ENCODE peak calls at places on chromosomes 4 and X, in eight cellular contexts. W is GM13976, T is cardiac muscle cell, J is body of pancreas, H is fibroblast of mammary gland, V is progenitor cell of endocrine pancreas, P is GM12878, U is neural progenitor cell. C is an unnamed sample.

GRCh38 chr4:185384877-185385465 is 10.8 kb downstream of the LRP2BP start:
- DNase-seq in W (no peak), T (no peak), J (no peak), H (peak; percentile 14), V (no peak), P (no peak), U (no peak), C (no peak)

GRCh38 chrX:34901761-34902160 is 40.8 kb upstream of the FAM47B start:
- DNase-seq in W (no peak), T (no peak), J (no peak), H (peak; percentile 72), V (no peak), P (no peak), U (no peak), C (no peak)

GRCh38 chr4:185849543-185850185 is 37.7 kb upstream of the SORBS2 start:
- DNase-seq in W (no peak), T (no peak), J (peak; percentile 54), H (peak; percentile 69), V (no peak), P (no peak), U (no peak), C (no peak)

GRCh38 chrX:150156615-150157014 is 206.5 kb upstream of the MAMLD1 start:
- DNase-seq in W (no peak), T (no peak), J (no peak), H (no peak), V (no peak), P (no peak), U (no peak), C (no peak)

GRCh38 chr4:179307297-179308136 is 1865.3 kb upstream of the AGA start:
- DNase-seq in W (peak; percentile 32), T (peak; percentile 56), J (peak; percentile 53), H (peak; percentile 16), V (peak; percentile 19), P (peak; percentile 1), U (peak; percentile 71), C (no peak)

GRCh38 chrX:21700289-21700688 is 42.2 kb upstream of the KLHL34 start:
- DNase-seq in W (no peak), T (no peak), J (no peak), H (no peak), V (no peak), P (no peak), U (no peak), C (no peak)

GRCh38 chr4:1242506-1243450 is 6.2 kb downstream of the CTBP1 start:
- DNase-seq in W (no peak), T (no peak), J (no peak), H (no peak), V (peak; percentile 7), P (no peak), U (no peak), C (no peak)

GRCh38 chrX:124986284-124986683 is 333.4 kb upstream of the TEX13C start:
- DNase-seq in W (no peak), T (no peak), J (no peak), H (no peak), V (no peak), P (no peak), U (no peak), C (no peak)

GRCh38 chr4:26229974-26230373 is 90.8 kb upstream of the RBPJ start:
- DNase-seq in W (no peak), T (no peak), J (no peak), H (no peak), V (no peak), P (no peak), U (no peak), C (no peak)

GRCh38 chr4:174255790-174256189 is 27.7 kb downstream of the FBXO8 start:
- DNase-seq in W (no peak), T (no peak), J (no peak), H (peak; percentile 67), V (no peak), P (no peak), U (no peak), C (no peak)

GRCh38 chr4:58061967-58062366 is 951.8 kb upstream of the IGFBP7 start:
- DNase-seq in W (no peak), T (no peak), J (no peak), H (no peak), V (no peak), P (no peak), U (peak; percentile 3), C (no peak)
- TF ChIP-seq CTCF in W (no peak), T (no peak), J (no peak), H (no peak), V (no peak), P (no peak), U (peak; percentile 27), C (no peak)

GRCh38 chr4:65670331-65671031 is at the start of gene EPHA5:
- DNase-seq in W (peak; percentile 19), T (peak; percentile 86), J (peak; percentile 66), H (peak; percentile 56), V (peak; percentile 42), P (no peak), U (peak; percentile 89), C (no peak)
- TF ChIP-seq CTCF in W (no peak), T (peak; percentile 17), J (peak; percentile 37), H (no peak), V (peak; percentile 46), P (no peak), U (peak; percentile 34), C (no peak)

GRCh38 chr4:52614241-52614640 is 44.9 kb downstream of the USP46 start:
- DNase-seq in W (no peak), T (no peak), J (no peak), H (no peak), V (no peak), P (no peak), U (no peak), C (no peak)

GRCh38 chr4:52611030-52611555 is 48.0 kb downstream of the USP46 start:
- DNase-seq in W (no peak), T (peak; percentile 30), J (no peak), H (no peak), V (no peak), P (no peak), U (no peak), C (no peak)

GRCh38 chr4:52606766-52607165 is 52.3 kb downstream of the USP46 start:
- DNase-seq in W (no peak), T (no peak), J (no peak), H (no peak), V (no peak), P (no peak), U (no peak), C (no peak)

GRCh38 chr4:52617467-52618017 is 41.6 kb downstream of the USP46 start:
- DNase-seq in W (peak; percentile 26), T (no peak), J (no peak), H (no peak), V (no peak), P (no peak), U (no peak), C (no peak)

GRCh38 chr4:52612341-52612740 is 46.8 kb downstream of the USP46 start:
- DNase-seq in W (no peak), T (no peak), J (no peak), H (no peak), V (no peak), P (no peak), U (no peak), C (no peak)
- TF ChIP-seq CTCF in W (no peak), T (no peak), J (no peak), H (no peak), V (no peak), P (no peak), U (no peak), C (no peak)

DNA sequence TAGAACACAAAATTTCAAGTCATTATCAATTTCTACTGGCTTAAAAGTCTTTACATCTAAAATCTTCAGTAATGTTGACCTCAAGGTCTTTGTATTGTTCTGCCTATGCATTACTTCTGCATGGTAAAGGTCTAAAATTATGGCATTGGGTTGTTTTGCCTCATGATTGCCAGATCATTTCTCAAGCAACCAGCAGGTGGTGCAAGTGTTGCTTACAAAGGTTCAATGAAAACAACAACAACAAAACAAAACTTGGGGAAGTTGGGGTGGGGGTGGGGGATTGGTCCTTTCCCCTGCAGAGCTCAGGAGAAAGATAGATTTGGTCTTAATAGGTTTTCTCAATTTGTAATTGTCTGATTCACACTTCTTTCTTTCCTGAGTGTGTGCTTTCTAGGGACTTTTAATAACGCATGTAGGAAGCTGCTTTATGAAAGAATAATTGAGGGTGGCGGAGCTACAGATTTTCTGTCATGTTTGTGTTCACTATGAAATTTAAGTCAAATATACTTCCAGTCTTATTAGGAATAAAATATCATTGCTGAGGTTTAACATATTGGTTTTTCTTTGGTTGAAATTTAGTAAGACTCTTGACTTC is 145.1 kb downstream of the COL4A5 start:
- DNase-seq in W (peak; percentile 2), T (peak; percentile 2), J (peak; percentile 30), H (peak; percentile 17), V (no peak), P (peak; percentile 1), U (peak; percentile 68), C (no peak)
- TF ChIP-seq CTCF in W (peak; percentile 50), T (peak; percentile 23), J (peak; percentile 28), H (peak; percentile 49), V (peak; percentile 46), P (peak; percentile 60), U (peak; percentile 69), C (no peak)

GRCh38 chr4:63296773-63297172 is 1112.5 kb downstream of the TECRL start:
- DNase-seq in W (no peak), T (peak; percentile 48), J (no peak), H (no peak), V (no peak), P (no peak), U (peak; percentile 27), C (no peak)
- TF ChIP-seq CTCF in W (no peak), T (no peak), J (no peak), H (no peak), V (peak; percentile 47), P (no peak), U (peak; percentile 60), C (no peak)

GRCh38 chr4:154294951-154295350 is 196.6 kb downstream of the DCHS2 start:
- DNase-seq in W (no peak), T (no peak), J (no peak), H (no peak), V (no peak), P (no peak), U (no peak), C (no peak)

GRCh38 chr4:154293427-154293826 is 198.2 kb downstream of the DCHS2 start:
- DNase-seq in W (no peak), T (no peak), J (no peak), H (no peak), V (no peak), P (no peak), U (no peak), C (no peak)

GRCh38 chr4:154292589-154292988 is 199.0 kb downstream of the DCHS2 start:
- DNase-seq in W (no peak), T (no peak), J (no peak), H (no peak), V (no peak), P (no peak), U (no peak), C (no peak)
- TF ChIP-seq CTCF in W (no peak), T (no peak), J (no peak), H (no peak), V (no peak), P (peak; percentile 10), U (no peak), C (no peak)

DNA sequence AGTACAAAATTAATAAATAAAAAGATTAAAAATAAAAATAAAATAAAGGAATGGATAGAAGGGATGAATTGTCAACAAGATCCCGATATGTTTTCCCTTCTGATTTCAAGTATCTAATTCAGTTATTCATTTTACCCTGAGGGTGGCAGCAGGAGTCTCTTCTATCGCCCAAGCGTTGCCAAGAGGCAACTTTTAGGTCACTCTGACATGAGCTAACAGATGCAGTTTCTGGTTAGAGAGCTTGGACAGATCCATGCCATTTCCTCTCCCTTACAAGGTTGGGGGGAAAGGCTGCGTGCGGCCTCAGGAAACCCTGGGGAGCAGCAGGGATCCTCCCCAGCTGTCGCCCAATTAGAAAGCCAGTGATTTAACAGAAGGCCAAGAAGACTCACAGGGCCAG is 35.3 kb upstream of the WAS start:
- DNase-seq in W (peak; percentile 32), T (peak; percentile 48), J (peak; percentile 35), H (peak; percentile 63), V (no peak), P (no peak), U (peak; percentile 54), C (no peak)
- TF ChIP-seq CTCF in W (no peak), T (peak; percentile 25), J (peak; percentile 18), H (peak; percentile 35), V (peak; percentile 36), P (no peak), U (peak; percentile 39), C (no peak)